ENCODE peak calls at places on chromosomes 7 and 10, in six cellular contexts. T is psoas muscle, A is A549, V is GM10248, E is WTC11, L is adrenal gland. C is an unnamed sample.

GRCh38 chr7:95601324-95601723 is 5.0 kb upstream of the PDK4 start:
- DNase-seq in L (no peak), A (no peak), V (no peak), T (no peak), E (no peak), C (no peak)

GRCh38 chr7:73343671-73344380 is 15.9 kb downstream of the FKBP6 start:
- DNase-seq in L (no peak), V (no peak), E (no peak), T (no peak), A (no peak), C (no peak)

GRCh38 chr10:130897815-130898214 is 413.7 kb downstream of the TCERG1L start:
- DNase-seq in V (no peak), A (no peak), L (no peak), E (no peak), T (no peak), C (no peak)

GRCh38 chr10:49362596-49363260 is 33.2 kb downstream of the DRGX start:
- DNase-seq in T (no peak), L (no peak), E (no peak), A (peak), V (peak), C (peak)

GRCh38 chr7:42231043-42231442 is 6.0 kb downstream of the GLI3 start:
- DNase-seq in L (no peak), A (no peak), T (no peak), E (no peak), V (no peak), C (no peak)

GRCh38 chr7:151415375-151416112 is 5.7 kb upstream of the WDR86 start:
- DNase-seq in V (no peak), L (no peak), T (no peak), E (no peak), A (no peak), C (no peak)

GRCh38 chr7:155861480-155861868 is 49.2 kb upstream of the SHH start:
- DNase-seq in T (no peak), L (peak), A (peak), E (no peak), V (no peak), C (no peak)

GRCh38 chr7:129188372-129188891 is at the start of gene SMO:
- DNase-seq in L (peak), A (peak), V (peak), T (peak), E (peak), C (peak)

GRCh38 chr10:78981257-78981969 is 87.4 kb upstream of the ZMIZ1 start:
- DNase-seq in V (peak), E (no peak), T (no peak), A (no peak), L (no peak), C (peak)

GRCh38 chr7:114865564-114865963 is 56.3 kb upstream of the MDFIC start:
- DNase-seq in T (peak), A (peak), L (peak), V (peak), E (peak), C (peak)

GRCh38 chr7:140541513-140542192 is 62.3 kb upstream of the MKRN1 start:
- DNase-seq in T (peak), A (peak), L (peak), E (peak), V (no peak), C (no peak)

GRCh38 chr7:35753761-35754603 is 46.9 kb upstream of the SEPTIN7 start:
- DNase-seq in L (peak), A (no peak), V (no peak), E (no peak), T (peak), C (no peak)

GRCh38 chr7:108034586-108034985 is 31.6 kb upstream of the LAMB1 start:
- DNase-seq in A (no peak), L (no peak), E (no peak), V (no peak), T (no peak), C (no peak)

GRCh38 chr10:44998146-44998631 is 2.5 kb upstream of the ZNF22 start:
- DNase-seq in T (no peak), L (no peak), V (no peak), E (no peak), A (no peak), C (no peak)

GRCh38 chr7:73668103-73668937 is 689 bp downstream of the VPS37D start:
- DNase-seq in V (no peak), L (no peak), A (peak), E (no peak), T (peak), C (peak)

GRCh38 chr10:31618541-31619291 is 299.7 kb downstream of the ZEB1 start:
- DNase-seq in T (peak), A (no peak), V (no peak), E (no peak), L (peak), C (no peak)

GRCh38 chr10:123512881-123513822 is 153.0 kb upstream of the GPR26 start:
- DNase-seq in E (no peak), A (no peak), L (no peak), T (no peak), V (no peak), C (no peak)

GRCh38 chr7:29449569-29450260 is 113.9 kb upstream of the PRR15 start:
- DNase-seq in L (no peak), T (no peak), A (peak), V (no peak), E (no peak), C (no peak)

GRCh38 chr7:47392241-47392759 is 189.6 kb downstream of the TNS3 start:
- DNase-seq in T (peak), V (no peak), E (no peak), L (peak), A (no peak), C (no peak)

GRCh38 chr7:151374726-151375125 is 33.1 kb downstream of the NUB1 start:
- DNase-seq in L (no peak), T (no peak), V (no peak), E (no peak), A (no peak), C (no peak)

GRCh38 chr7:66359656-66360211 is 154.6 kb downstream of the TPST1 start:
- DNase-seq in L (no peak), T (no peak), V (no peak), A (no peak), E (no peak), C (no peak)

GRCh38 chr7:22173884-22174573 is 182.9 kb downstream of the RAPGEF5 start:
- DNase-seq in T (no peak), L (no peak), V (peak), A (no peak), E (no peak), C (peak)

GRCh38 chr7:135192914-135193536 is 18.3 kb downstream of the WDR91 start:
- DNase-seq in A (no peak), L (no peak), V (no peak), E (no peak), T (no peak), C (no peak)

GRCh38 chr7:25216837-25217236 is 11.4 kb downstream of the NPVF start:
- DNase-seq in T (no peak), A (peak), V (peak), E (no peak), L (no peak), C (peak)

GRCh38 chr7:25221009-25221408 is 7.3 kb downstream of the NPVF start:
- DNase-seq in V (no peak), T (no peak), L (no peak), A (no peak), E (no peak), C (no peak)

DNA sequence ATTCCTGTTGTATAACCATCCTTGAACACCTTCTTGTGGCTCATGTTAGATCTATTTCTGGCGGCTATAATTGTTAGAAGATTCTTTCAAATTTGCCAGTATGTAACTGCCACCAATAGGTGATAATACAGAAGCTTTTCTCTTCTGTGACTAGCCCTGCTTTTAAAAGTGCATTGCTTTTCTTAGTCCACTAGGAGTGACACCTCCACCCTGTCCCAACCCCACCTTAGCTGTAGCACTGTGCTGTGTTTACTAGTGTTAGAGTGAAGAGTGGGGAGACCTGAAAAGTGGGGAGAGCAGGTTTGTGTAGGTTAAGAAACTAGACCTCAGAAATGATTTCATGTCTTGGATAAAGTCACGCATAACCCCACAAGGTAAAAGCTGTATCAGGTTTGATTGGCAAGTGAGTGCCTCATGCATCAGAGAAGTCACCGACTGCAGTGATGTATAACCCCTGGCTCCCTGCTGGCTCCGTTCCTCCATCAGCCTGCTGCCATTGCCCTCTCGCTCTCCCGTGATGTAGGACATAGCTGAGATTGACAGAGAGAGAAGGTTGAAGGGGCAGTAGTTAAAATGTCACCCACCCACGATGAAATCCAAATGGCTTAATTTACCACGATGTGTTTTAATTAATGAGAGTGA is 12.5 kb downstream of the NPVF start:
- DNase-seq in T (no peak), V (no peak), A (no peak), L (no peak), E (no peak), C (no peak)
- TF ChIP-seq CTCF in T (no peak), V (no peak), A (no peak), L (no peak), E (no peak), C (peak)

DNA sequence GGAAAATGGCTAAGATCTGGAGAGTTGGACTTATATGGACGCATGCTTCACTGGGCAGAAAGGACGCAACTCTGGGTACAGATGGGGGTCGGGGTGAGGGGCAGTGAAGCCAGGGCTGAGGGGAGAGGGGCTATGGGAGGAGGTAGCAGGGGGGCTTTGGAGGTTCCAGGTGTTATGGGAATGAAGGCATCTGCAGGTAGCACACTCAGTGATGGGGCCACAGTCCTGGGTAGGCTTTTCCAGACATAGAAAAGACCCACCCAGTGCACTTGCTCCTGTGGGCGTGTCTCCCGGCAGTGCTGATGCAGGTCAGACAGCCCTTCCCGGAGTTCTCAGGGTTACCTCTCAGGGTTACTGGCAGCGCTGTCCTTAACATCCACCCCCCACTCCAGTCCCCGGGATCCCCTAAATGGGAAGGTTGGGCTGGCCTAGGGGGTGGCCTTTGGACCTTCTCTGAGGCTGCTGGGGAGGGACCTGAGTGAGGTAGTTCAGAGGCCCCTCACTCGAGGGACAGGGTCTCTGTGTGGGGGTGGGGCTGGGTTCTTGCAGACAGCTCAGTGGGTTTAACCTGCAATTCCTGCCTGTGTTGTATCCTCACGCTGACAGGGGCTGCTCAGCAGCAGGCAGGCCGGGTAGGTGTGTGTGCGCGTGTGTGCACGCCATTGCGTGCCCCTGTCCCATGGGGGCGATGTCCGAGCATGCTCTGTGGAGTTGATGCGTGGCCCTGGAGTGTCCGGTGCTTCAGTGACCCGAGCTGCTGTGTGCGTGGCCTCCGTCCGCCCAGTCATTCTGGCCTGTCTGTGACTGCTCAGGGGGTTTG is 6.2 kb downstream of the ZYX start:
- DNase-seq in A (peak), L (no peak), T (no peak), V (no peak), E (peak), C (no peak)
- TF ChIP-seq CTCF in A (no peak), L (no peak), T (no peak), V (no peak), E (peak), C (no peak)

GRCh38 chr10:103745264-103746247 is 109.8 kb downstream of the SH3PXD2A start:
- DNase-seq in E (no peak), T (peak), L (no peak), V (no peak), A (no peak), C (no peak)
- TF ChIP-seq CTCF in E (no peak), T (no peak), L (no peak), V (no peak), A (no peak), C (peak)

DNA sequence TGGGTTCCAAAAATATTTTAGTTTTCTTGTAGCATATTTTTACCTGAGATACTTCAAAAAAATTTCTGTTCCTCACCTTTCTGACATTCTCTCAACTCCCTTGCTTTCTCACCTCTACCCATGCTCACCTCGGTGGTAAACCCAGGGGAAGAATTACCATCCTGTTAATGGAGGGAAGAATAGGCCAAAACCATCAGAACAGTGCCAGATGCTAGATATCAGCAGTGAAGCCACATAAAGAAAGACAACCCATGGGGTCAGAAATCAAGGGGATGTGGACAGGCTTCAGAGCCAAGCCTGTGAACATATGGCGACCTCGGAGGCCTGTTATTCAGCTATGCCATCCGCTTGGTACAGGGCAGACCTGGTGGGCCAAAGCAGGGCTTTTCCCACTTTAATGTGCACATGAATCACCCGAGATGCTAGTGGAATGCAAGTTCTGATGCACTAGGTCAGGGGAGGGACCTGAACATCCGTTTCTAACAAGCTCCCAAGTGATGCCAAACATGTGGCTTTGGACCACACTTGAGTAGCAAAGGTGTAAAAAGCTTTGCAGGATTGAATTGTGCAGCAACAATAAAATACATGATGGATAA is 125.5 kb downstream of the NPY start:
- DNase-seq in A (no peak), T (no peak), L (no peak), V (no peak), E (no peak), C (no peak)
- TF ChIP-seq CTCF in A (no peak), T (no peak), L (no peak), V (no peak), E (no peak), C (no peak)

DNA sequence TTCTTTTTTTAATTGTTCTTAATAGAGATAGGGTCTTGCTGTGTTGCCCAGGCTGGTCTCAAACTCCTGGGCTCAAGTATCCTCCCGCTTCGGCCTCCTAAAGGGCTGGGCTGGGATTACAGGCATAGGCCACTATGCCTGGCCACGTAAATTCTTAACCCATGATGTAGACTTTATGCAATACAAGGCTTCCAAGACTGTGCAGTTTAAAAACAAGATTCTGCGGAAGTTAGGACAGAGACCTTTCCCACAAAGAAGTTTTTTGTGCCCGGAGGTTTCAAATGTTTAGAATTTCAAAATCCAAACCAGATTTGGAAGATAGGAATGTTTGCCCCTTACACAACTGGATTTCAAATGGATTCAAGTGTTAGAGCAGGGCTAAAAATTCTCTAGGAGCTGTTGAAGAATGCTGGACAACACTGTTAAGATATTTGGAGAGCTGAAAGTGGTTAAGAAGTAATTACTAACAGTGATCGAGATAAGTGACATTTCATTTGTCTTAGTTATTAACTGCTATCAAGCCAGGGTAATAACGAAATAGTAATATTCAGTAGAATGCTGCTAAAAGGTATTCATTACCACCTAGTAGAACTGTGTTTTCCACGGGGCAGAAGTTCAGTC is 7.4 kb downstream of the APBB1IP start:
- DNase-seq in A (no peak), L (no peak), V (no peak), E (no peak), T (no peak), C (no peak)
- TF ChIP-seq CTCF in A (no peak), L (no peak), V (no peak), E (no peak), T (no peak), C (no peak)

C was measured in GM13977.